ENCODE peak calls at places on chromosomes 2 and 18, in six cellular contexts. K is fibroblast of mammary gland, T is Caco-2, L is astrocyte of the spinal cord, R is lower leg skin, F is thyroid gland. Z is an unnamed sample.

GRCh38 chr2:46521215-46521683 is 41.9 kb downstream of the TMEM247 start:
- DNase-seq in F (peak; percentile 38), T (no peak), L (peak; percentile 44), R (peak; percentile 96), K (peak; percentile 78), Z (peak; percentile 85)

GRCh38 chr18:39806519-39806918 is 2148.5 kb upstream of the PIK3C3 start:
- DNase-seq in F (no peak), L (peak; percentile 37), R (no peak), T (no peak), K (peak; percentile 66), Z (no peak)

GRCh38 chr2:167157523-167157922 is 269.2 kb downstream of the XIRP2 start:
- DNase-seq in T (no peak), F (no peak), L (no peak), R (no peak), K (no peak), Z (no peak)

GRCh38 chr2:67854798-67855197 is 208.0 kb downstream of the C1D start:
- DNase-seq in L (no peak), T (no peak), F (no peak), R (no peak), K (no peak), Z (no peak)

GRCh38 chr2:42793314-42794270 is 1.2 kb upstream of the HAAO start:
- DNase-seq in L (no peak), K (no peak), R (peak; percentile 89), F (no peak), T (no peak), Z (no peak)

GRCh38 chr2:142974288-142975024 is 97.0 kb downstream of the KYNU start:
- DNase-seq in K (peak; percentile 39), F (no peak), L (peak; percentile 51), R (no peak), T (no peak), Z (no peak)

GRCh38 chr18:35511833-35512232 is 14.1 kb upstream of the INO80C start:
- DNase-seq in R (peak; percentile 0), L (no peak), K (no peak), T (no peak), F (no peak), Z (no peak)

GRCh38 chr18:58117685-58118403 is 73.8 kb downstream of the NEDD4L start:
- DNase-seq in K (peak; percentile 94), R (no peak), T (no peak), F (peak; percentile 65), L (peak; percentile 85), Z (no peak)

GRCh38 chr18:57730146-57730545 is 73.0 kb downstream of the ATP8B1 start:
- DNase-seq in R (no peak), L (no peak), F (no peak), T (no peak), K (no peak), Z (no peak)

GRCh38 chr2:73642338-73643018 is at the start of gene NAT8:
- DNase-seq in R (no peak), L (no peak), F (no peak), T (peak; percentile 45), K (no peak), Z (no peak)
- TF ChIP-seq CTCF in R (no peak), L (no peak), F (no peak), T (no peak), K (no peak), Z (no peak)

DNA sequence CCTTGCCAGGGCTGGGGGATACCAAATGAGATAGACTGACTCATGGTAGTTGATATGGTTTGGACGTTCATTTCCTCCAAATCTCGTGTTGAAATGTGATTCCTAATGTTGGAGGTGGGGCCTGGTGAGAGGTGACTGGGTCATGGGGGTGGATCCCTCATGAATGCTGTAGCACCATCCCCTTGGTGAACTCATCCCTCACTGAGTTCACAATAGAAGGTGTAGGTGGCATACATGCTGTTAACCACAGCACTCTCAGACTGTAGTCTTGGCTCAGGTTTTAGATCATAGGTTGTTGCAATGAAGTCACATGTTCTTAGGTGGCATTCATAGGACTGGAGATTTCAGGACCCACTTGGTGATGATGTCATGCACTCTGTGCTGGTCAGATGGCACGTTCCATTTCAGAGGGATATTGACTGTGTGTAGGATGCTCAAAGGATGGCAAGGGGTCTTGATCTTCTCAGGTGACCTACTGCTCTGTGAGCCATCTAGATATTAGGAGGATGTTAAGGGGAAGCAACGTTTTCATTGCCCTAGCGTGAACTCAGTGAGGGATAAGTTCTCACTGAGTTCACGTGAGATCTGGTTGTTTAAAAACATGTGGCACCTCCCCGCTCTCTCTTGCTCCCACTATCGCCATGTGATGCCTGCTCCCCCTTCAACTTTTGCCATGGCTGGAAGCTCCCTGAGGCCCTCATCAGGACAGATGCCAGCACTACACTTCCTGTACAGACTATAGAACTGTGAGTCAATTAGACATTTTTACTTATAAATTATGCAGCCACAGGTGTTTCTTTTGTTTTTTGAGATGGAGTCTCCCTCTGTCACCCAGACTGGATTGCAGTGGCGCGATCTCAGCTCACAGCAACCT is 73.8 kb upstream of the ACAA2 start:
- DNase-seq in L (no peak), T (no peak), F (no peak), R (no peak), K (no peak), Z (no peak)
- TF ChIP-seq CTCF in L (peak; percentile 10), T (no peak), F (no peak), R (no peak), K (no peak), Z (no peak)

GRCh38 chr2:219739061-219739460 is 111.6 kb downstream of the SLC4A3 start:
- DNase-seq in K (no peak), L (no peak), R (no peak), T (no peak), F (no peak), Z (no peak)

GRCh38 chr2:219736196-219736595 is 108.8 kb downstream of the SLC4A3 start:
- DNase-seq in T (no peak), K (peak; percentile 81), R (no peak), F (no peak), L (peak; percentile 80), Z (no peak)

GRCh38 chr2:219743548-219743947 is 116.1 kb downstream of the SLC4A3 start:
- DNase-seq in F (no peak), R (no peak), T (no peak), K (no peak), L (no peak), Z (no peak)

GRCh38 chr2:219737270-219737691 is 109.9 kb downstream of the SLC4A3 start:
- DNase-seq in R (no peak), L (peak; percentile 23), F (no peak), K (peak; percentile 30), T (no peak), Z (no peak)

GRCh38 chr2:219739866-219740440 is 112.5 kb downstream of the SLC4A3 start:
- DNase-seq in T (no peak), F (no peak), K (no peak), R (no peak), L (no peak), Z (no peak)
- TF ChIP-seq CTCF in T (no peak), F (no peak), K (no peak), R (no peak), L (no peak), Z (no peak)

GRCh38 chr18:34357944-34358580 is 133.3 kb upstream of the NOL4 start:
- DNase-seq in K (no peak), T (no peak), R (no peak), L (no peak), F (no peak), Z (no peak)

GRCh38 chr18:34350778-34351177 is 126.1 kb upstream of the NOL4 start:
- DNase-seq in R (no peak), L (no peak), T (no peak), K (no peak), F (no peak), Z (no peak)

GRCh38 chr18:34354351-34354750 is 129.6 kb upstream of the NOL4 start:
- DNase-seq in R (no peak), K (no peak), L (no peak), T (no peak), F (no peak), Z (no peak)

DNA sequence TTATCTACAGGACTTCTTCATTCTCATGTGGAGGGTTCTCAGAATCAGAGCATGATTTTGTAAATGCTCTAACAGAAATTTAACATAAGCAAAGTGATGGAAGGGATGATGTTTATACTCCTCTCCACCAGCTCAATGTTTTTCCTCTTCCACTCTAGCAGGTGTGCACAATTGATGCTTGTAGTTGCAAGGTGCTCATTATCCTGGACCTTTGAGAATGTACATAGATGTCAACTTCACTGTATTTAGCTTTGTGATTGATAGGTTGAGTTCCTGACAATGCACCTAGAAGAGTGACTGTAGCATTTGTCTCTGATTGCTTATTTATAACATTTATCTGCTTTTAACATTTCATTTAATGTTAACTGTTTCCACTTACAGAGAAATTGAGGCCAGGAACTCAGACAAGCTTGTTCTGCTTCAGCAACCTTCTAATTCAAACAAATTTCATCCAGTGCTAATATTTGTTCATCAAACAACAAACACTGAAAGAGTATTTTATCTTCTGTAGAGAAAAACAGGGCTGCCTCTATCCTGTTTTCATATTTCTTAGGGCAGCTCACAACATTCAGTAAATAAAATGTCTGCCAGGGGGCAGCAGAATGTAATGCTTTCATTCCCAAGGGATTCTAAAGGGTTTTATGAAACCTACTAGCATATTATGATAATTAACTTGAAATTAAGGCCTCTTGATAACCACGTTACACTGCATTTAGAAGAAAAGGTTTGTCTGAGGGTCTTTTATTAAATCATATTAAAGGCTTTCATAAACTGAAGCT is 127.9 kb upstream of the NOL4 start:
- DNase-seq in K (peak; percentile 9), L (peak; percentile 22), F (peak; percentile 9), T (no peak), R (no peak), Z (no peak)
- TF ChIP-seq CTCF in K (no peak), L (peak; percentile 34), F (peak; percentile 41), T (no peak), R (no peak), Z (no peak)

GRCh38 chr2:11417946-11418585 is 47.9 kb downstream of the E2F6 start:
- DNase-seq in T (peak; percentile 63), K (peak; percentile 29), F (no peak), L (no peak), R (no peak), Z (no peak)
- TF ChIP-seq CTCF in T (peak; percentile 84), K (peak; percentile 53), F (no peak), L (peak; percentile 37), R (no peak), Z (no peak)

Z was measured in tibial artery.